ENCODE peak calls at places on chromosomes 1 and 21, in seven cellular contexts. A, Q, P, I, Z, M and V are unnamed samples.

GRCh38 chr1:178976541-178976940 is 49.2 kb upstream of the FAM20B start:
- DNase-seq in Z (no peak), I (no peak), Q (no peak), M (no peak), A (no peak), P (no peak), V (no peak)

GRCh38 chr1:230794431-230794830 is 47.2 kb downstream of the CAPN9 start:
- DNase-seq in Z (no peak), I (no peak), M (no peak), Q (no peak), A (peak), P (peak), V (no peak)

GRCh38 chr1:172790245-172790644 is 131.3 kb downstream of the FASLG start:
- DNase-seq in M (no peak), Q (no peak), A (no peak), I (no peak), P (no peak), Z (no peak), V (no peak)

GRCh38 chr1:217660353-217661062 is 29.4 kb downstream of the SPATA17 start:
- DNase-seq in P (peak), M (no peak), Q (no peak), A (peak), I (no peak), Z (no peak), V (no peak)

GRCh38 chr1:150925080-150925479 is 1.1 kb upstream of the SETDB1 start:
- DNase-seq in Q (no peak), Z (no peak), A (peak), M (no peak), I (peak), P (no peak), V (peak)

GRCh38 chr1:66253330-66253921 is 280.5 kb upstream of the SGIP1 start:
- DNase-seq in Q (peak), A (peak), I (no peak), M (no peak), P (peak), Z (peak), V (no peak)

GRCh38 chr1:151875419-151876097 is 22.0 kb upstream of the THEM5 start:
- DNase-seq in Q (no peak), I (no peak), A (no peak), P (no peak), M (no peak), Z (no peak), V (no peak)

GRCh38 chr1:240084749-240085148 is 6.9 kb upstream of the FMN2 start:
- DNase-seq in Z (no peak), P (no peak), Q (no peak), M (no peak), A (no peak), I (peak), V (no peak)

GRCh38 chr1:111449703-111450017 is 396 bp downstream of the ATP5PB start:
- DNase-seq in M (no peak), A (no peak), I (no peak), Z (no peak), Q (no peak), P (no peak), V (no peak)

GRCh38 chr1:94654031-94654430 is 112.5 kb upstream of the F3 start:
- DNase-seq in P (no peak), Z (no peak), I (no peak), Q (no peak), M (no peak), A (peak), V (no peak)

GRCh38 chr1:161487483-161487827 is 17.8 kb upstream of the FCGR2A start:
- DNase-seq in P (no peak), Z (no peak), Q (no peak), M (no peak), I (no peak), A (peak), V (no peak)

GRCh38 chr1:147341246-147341645 is 98.8 kb downstream of the CHD1L start:
- DNase-seq in A (no peak), I (no peak), M (no peak), Z (no peak), P (no peak), Q (no peak), V (no peak)

GRCh38 chr1:201468844-201469644 is at the start of gene PHLDA3:
- DNase-seq in M (no peak), Q (peak), Z (peak), P (peak), I (peak), A (peak), V (peak)

GRCh38 chr1:89971600-89971999 is 23.3 kb upstream of the ZNF326 start:
- DNase-seq in Q (no peak), P (no peak), A (peak), Z (no peak), I (no peak), M (no peak), V (no peak)

GRCh38 chr1:247548847-247549246 is at the start of gene GCSAML:
- DNase-seq in Q (no peak), I (no peak), A (no peak), Z (no peak), M (no peak), P (no peak), V (no peak)

GRCh38 chr21:18443085-18443484 is 39.5 kb upstream of the TMPRSS15 start:
- DNase-seq in I (peak), M (no peak), Q (peak), A (no peak), P (no peak), Z (no peak), V (no peak)

GRCh38 chr1:23448846-23449245 is 24.3 kb upstream of the TCEA3 start:
- DNase-seq in A (no peak), Q (no peak), Z (no peak), I (no peak), P (no peak), M (no peak), V (no peak)

GRCh38 chr1:236413688-236414087 is 19.6 kb downstream of the EDARADD start:
- DNase-seq in P (no peak), I (no peak), Z (no peak), M (no peak), A (no peak), Q (no peak), V (no peak)

GRCh38 chr1:16138772-16139221 is 17.1 kb downstream of the EPHA2 start:
- DNase-seq in A (peak), M (no peak), P (no peak), I (no peak), Z (peak), Q (no peak), V (no peak)

GRCh38 chr1:162248854-162249535 is 127.7 kb downstream of the SPATA46 start:
- DNase-seq in M (no peak), Q (peak), I (peak), P (no peak), A (no peak), Z (no peak), V (peak)

GRCh38 chr1:36871146-36871971 is 163.0 kb downstream of the GRIK3 start:
- DNase-seq in Q (peak), P (peak), M (no peak), A (no peak), Z (no peak), I (no peak), V (no peak)

GRCh38 chr1:44040856-44041255 is 9.6 kb upstream of the SLC6A9 start:
- DNase-seq in Q (no peak), M (no peak), P (no peak), Z (no peak), I (no peak), A (peak), V (no peak)

GRCh38 chr21:44897326-44898010 is 23.2 kb downstream of the ITGB2 start:
- DNase-seq in Z (no peak), Q (no peak), M (no peak), I (peak), P (no peak), A (no peak), V (peak)

GRCh38 chr1:9413143-9413876 is 120.6 kb downstream of the SPSB1 start:
- DNase-seq in P (no peak), A (peak), M (no peak), Z (no peak), I (peak), Q (no peak), V (peak)

GRCh38 chr1:75725861-75726361 is 1.4 kb downstream of the ACADM start:
- DNase-seq in M (no peak), I (peak), Q (no peak), P (no peak), A (peak), Z (no peak), V (no peak)